ENCODE peak calls at places on chromosomes 7 and 10, in five cellular contexts. One of them, this sample, is unnamed.

GRCh38 chr10:117373848-117374505 is 1.3 kb downstream of the PDZD8 start:
- DNase-seq in CD8-positive, alpha-beta T cell: no peak
- DNase-seq in effector memory CD4-positive, alpha-beta T cell: peak; percentile 26
- DNase-seq in lung: peak; percentile 49
- DNase-seq in naive thymus-derived CD4-positive, alpha-beta T cell: peak; percentile 36
- DNase-seq in this sample: peak; percentile 68

GRCh38 chr7:151043959-151044358 is 4.4 kb upstream of the ASIC3 start:
- DNase-seq in CD8-positive, alpha-beta T cell: no peak
- DNase-seq in effector memory CD4-positive, alpha-beta T cell: no peak
- DNase-seq in lung: no peak
- DNase-seq in naive thymus-derived CD4-positive, alpha-beta T cell: no peak
- DNase-seq in this sample: no peak

GRCh38 chr10:14698487-14699170 is 76.1 kb downstream of the FAM107B start:
- DNase-seq in CD8-positive, alpha-beta T cell: no peak
- DNase-seq in effector memory CD4-positive, alpha-beta T cell: no peak
- DNase-seq in lung: no peak
- DNase-seq in naive thymus-derived CD4-positive, alpha-beta T cell: no peak
- DNase-seq in this sample: no peak

GRCh38 chr10:93138113-93138870 is 64.6 kb downstream of the CYP26A1 start:
- DNase-seq in CD8-positive, alpha-beta T cell: no peak
- DNase-seq in effector memory CD4-positive, alpha-beta T cell: no peak
- DNase-seq in lung: no peak
- DNase-seq in naive thymus-derived CD4-positive, alpha-beta T cell: no peak
- DNase-seq in this sample: no peak

GRCh38 chr10:124005991-124006392 is 87.4 kb downstream of the CHST15 start:
- DNase-seq in CD8-positive, alpha-beta T cell: no peak
- DNase-seq in effector memory CD4-positive, alpha-beta T cell: no peak
- DNase-seq in lung: no peak
- DNase-seq in naive thymus-derived CD4-positive, alpha-beta T cell: no peak
- DNase-seq in this sample: no peak

GRCh38 chr7:141045126-141045841 is 28.6 kb upstream of the TMEM178B start:
- DNase-seq in CD8-positive, alpha-beta T cell: no peak
- DNase-seq in effector memory CD4-positive, alpha-beta T cell: no peak
- DNase-seq in lung: no peak
- DNase-seq in naive thymus-derived CD4-positive, alpha-beta T cell: no peak
- DNase-seq in this sample: no peak

GRCh38 chr7:128867842-128868623 is 5.4 kb downstream of the ATP6V1F start:
- DNase-seq in CD8-positive, alpha-beta T cell: no peak
- DNase-seq in effector memory CD4-positive, alpha-beta T cell: no peak
- DNase-seq in lung: no peak
- DNase-seq in naive thymus-derived CD4-positive, alpha-beta T cell: no peak
- DNase-seq in this sample: no peak

GRCh38 chr7:84701524-84702306 is 485.1 kb downstream of the SEMA3D start:
- DNase-seq in CD8-positive, alpha-beta T cell: no peak
- DNase-seq in effector memory CD4-positive, alpha-beta T cell: no peak
- DNase-seq in lung: no peak
- DNase-seq in naive thymus-derived CD4-positive, alpha-beta T cell: no peak
- DNase-seq in this sample: no peak

GRCh38 chr7:158863611-158864506 is 7.5 kb downstream of the DYNC2I1 start:
- DNase-seq in CD8-positive, alpha-beta T cell: peak; percentile 3
- DNase-seq in effector memory CD4-positive, alpha-beta T cell: no peak
- DNase-seq in lung: peak; percentile 76
- DNase-seq in naive thymus-derived CD4-positive, alpha-beta T cell: peak; percentile 32
- DNase-seq in this sample: peak; percentile 49

GRCh38 chr10:99551158-99551557 is 18.4 kb downstream of the NKX2-3 start:
- DNase-seq in CD8-positive, alpha-beta T cell: no peak
- DNase-seq in effector memory CD4-positive, alpha-beta T cell: no peak
- DNase-seq in lung: no peak
- DNase-seq in naive thymus-derived CD4-positive, alpha-beta T cell: no peak
- DNase-seq in this sample: no peak

GRCh38 chr7:105650382-105650729 is 69.1 kb upstream of the EFCAB10 start:
- DNase-seq in CD8-positive, alpha-beta T cell: no peak
- DNase-seq in effector memory CD4-positive, alpha-beta T cell: no peak
- DNase-seq in lung: no peak
- DNase-seq in naive thymus-derived CD4-positive, alpha-beta T cell: no peak
- DNase-seq in this sample: no peak
- H3K4me1 ChIP-seq in CD8-positive, alpha-beta T cell: no peaks in the 10 kb centered on the region
- H3K4me1 ChIP-seq in effector memory CD4-positive, alpha-beta T cell: no peaks in the 10 kb centered on the region
- H3K4me1 ChIP-seq in lung: no peaks in the 10 kb centered on the region
- H3K4me1 ChIP-seq in naive thymus-derived CD4-positive, alpha-beta T cell: no peaks in the 10 kb centered on the region
- H3K4me1 ChIP-seq in this sample: no peaks in the 10 kb centered on the region

GRCh38 chr7:99897688-99898357 is 21.0 kb upstream of the OR2AE1 start:
- DNase-seq in CD8-positive, alpha-beta T cell: no peak
- DNase-seq in effector memory CD4-positive, alpha-beta T cell: no peak
- DNase-seq in lung: no peak
- DNase-seq in naive thymus-derived CD4-positive, alpha-beta T cell: no peak
- DNase-seq in this sample: no peak

GRCh38 chr7:99894738-99895137 is 17.9 kb upstream of the OR2AE1 start:
- DNase-seq in CD8-positive, alpha-beta T cell: no peak
- DNase-seq in effector memory CD4-positive, alpha-beta T cell: no peak
- DNase-seq in lung: no peak
- DNase-seq in naive thymus-derived CD4-positive, alpha-beta T cell: no peak
- DNase-seq in this sample: no peak

GRCh38 chr7:99901581-99901980 is 17.7 kb downstream of the TRIM4 start:
- DNase-seq in CD8-positive, alpha-beta T cell: no peak
- DNase-seq in effector memory CD4-positive, alpha-beta T cell: no peak
- DNase-seq in lung: no peak
- DNase-seq in naive thymus-derived CD4-positive, alpha-beta T cell: no peak
- DNase-seq in this sample: no peak

GRCh38 chr7:99898836-99899235 is 20.5 kb downstream of the TRIM4 start:
- DNase-seq in CD8-positive, alpha-beta T cell: no peak
- DNase-seq in effector memory CD4-positive, alpha-beta T cell: no peak
- DNase-seq in lung: no peak
- DNase-seq in naive thymus-derived CD4-positive, alpha-beta T cell: no peak
- DNase-seq in this sample: no peak

GRCh38 chr7:99899830-99900519 is 19.4 kb downstream of the TRIM4 start:
- DNase-seq in CD8-positive, alpha-beta T cell: no peak
- DNase-seq in effector memory CD4-positive, alpha-beta T cell: no peak
- DNase-seq in lung: no peak
- DNase-seq in naive thymus-derived CD4-positive, alpha-beta T cell: no peak
- DNase-seq in this sample: no peak
- H3K36me3 ChIP-seq in CD8-positive, alpha-beta T cell: peaks cover 30% of the 10 kb centered on the region
- H3K36me3 ChIP-seq in effector memory CD4-positive, alpha-beta T cell: peaks cover 50% of the 10 kb centered on the region
- H3K36me3 ChIP-seq in lung: peaks cover 36% of the 10 kb centered on the region
- H3K36me3 ChIP-seq in naive thymus-derived CD4-positive, alpha-beta T cell: peaks cover 59% of the 10 kb centered on the region
- H3K36me3 ChIP-seq in this sample: peaks cover 42% of the 10 kb centered on the region

GRCh38 chr7:107934991-107935770 is 44.2 kb downstream of the DLD start:
- DNase-seq in CD8-positive, alpha-beta T cell: no peak
- DNase-seq in effector memory CD4-positive, alpha-beta T cell: no peak
- DNase-seq in lung: no peak
- DNase-seq in naive thymus-derived CD4-positive, alpha-beta T cell: no peak
- DNase-seq in this sample: no peak
- H3K4me1 ChIP-seq in CD8-positive, alpha-beta T cell: no peaks in the 10 kb centered on the region
- H3K4me1 ChIP-seq in effector memory CD4-positive, alpha-beta T cell: no peaks in the 10 kb centered on the region
- H3K4me1 ChIP-seq in lung: peaks cover 22% of the 10 kb centered on the region
- H3K4me1 ChIP-seq in naive thymus-derived CD4-positive, alpha-beta T cell: no peaks in the 10 kb centered on the region
- H3K4me1 ChIP-seq in this sample: no peaks in the 10 kb centered on the region

GRCh38 chr10:69374242-69374641 is 42.5 kb downstream of the TACR2 start:
- DNase-seq in CD8-positive, alpha-beta T cell: no peak
- DNase-seq in effector memory CD4-positive, alpha-beta T cell: no peak
- DNase-seq in lung: no peak
- DNase-seq in naive thymus-derived CD4-positive, alpha-beta T cell: no peak
- DNase-seq in this sample: no peak
- H3K36me3 ChIP-seq in CD8-positive, alpha-beta T cell: peaks cover 33% of the 10 kb centered on the region
- H3K36me3 ChIP-seq in effector memory CD4-positive, alpha-beta T cell: peaks cover 79% of the 10 kb centered on the region
- H3K36me3 ChIP-seq in lung: peaks cover 42% of the 10 kb centered on the region
- H3K36me3 ChIP-seq in naive thymus-derived CD4-positive, alpha-beta T cell: peaks cover 79% of the 10 kb centered on the region
- H3K36me3 ChIP-seq in this sample: peaks cover 61% of the 10 kb centered on the region

GRCh38 chr7:116736927-116737715 is 65.1 kb downstream of the MET start:
- DNase-seq in CD8-positive, alpha-beta T cell: no peak
- DNase-seq in effector memory CD4-positive, alpha-beta T cell: no peak
- DNase-seq in lung: peak; percentile 42
- DNase-seq in naive thymus-derived CD4-positive, alpha-beta T cell: no peak
- DNase-seq in this sample: no peak

GRCh38 chr7:116731737-116732335 is 59.8 kb downstream of the MET start:
- DNase-seq in CD8-positive, alpha-beta T cell: no peak
- DNase-seq in effector memory CD4-positive, alpha-beta T cell: no peak
- DNase-seq in lung: no peak
- DNase-seq in naive thymus-derived CD4-positive, alpha-beta T cell: no peak
- DNase-seq in this sample: no peak

GRCh38 chr7:116732788-116733709 is 61.1 kb downstream of the MET start:
- DNase-seq in CD8-positive, alpha-beta T cell: no peak
- DNase-seq in effector memory CD4-positive, alpha-beta T cell: no peak
- DNase-seq in lung: no peak
- DNase-seq in naive thymus-derived CD4-positive, alpha-beta T cell: no peak
- DNase-seq in this sample: no peak

GRCh38 chr7:116733924-116734591 is 62.1 kb downstream of the MET start:
- DNase-seq in CD8-positive, alpha-beta T cell: no peak
- DNase-seq in effector memory CD4-positive, alpha-beta T cell: no peak
- DNase-seq in lung: no peak
- DNase-seq in naive thymus-derived CD4-positive, alpha-beta T cell: no peak
- DNase-seq in this sample: no peak

DNA sequence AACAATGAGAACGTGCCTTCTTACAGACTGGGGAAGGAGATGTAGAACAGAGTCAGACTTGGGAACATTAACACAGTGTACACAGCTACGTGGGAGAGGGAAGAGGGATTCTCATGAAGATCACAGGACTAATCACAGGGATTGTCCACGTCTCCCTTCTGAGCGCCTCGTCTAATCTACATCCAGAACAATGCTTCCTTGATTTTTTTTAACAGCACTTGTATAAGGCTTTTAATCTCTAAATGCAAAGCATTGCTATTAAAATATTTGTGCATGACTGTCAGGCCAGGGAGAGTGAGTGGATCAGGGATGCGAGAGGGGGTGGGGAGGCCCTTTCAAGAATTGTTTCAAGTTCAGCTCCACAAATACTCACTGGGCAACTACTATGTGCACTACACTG is 62.7 kb downstream of the MET start:
- DNase-seq in CD8-positive, alpha-beta T cell: no peak
- DNase-seq in effector memory CD4-positive, alpha-beta T cell: no peak
- DNase-seq in lung: no peak
- DNase-seq in naive thymus-derived CD4-positive, alpha-beta T cell: no peak
- DNase-seq in this sample: no peak
- H3K4me1 ChIP-seq in CD8-positive, alpha-beta T cell: no peaks in the 10 kb centered on the region
- H3K4me1 ChIP-seq in effector memory CD4-positive, alpha-beta T cell: no peaks in the 10 kb centered on the region
- H3K4me1 ChIP-seq in lung: no peaks in the 10 kb centered on the region
- H3K4me1 ChIP-seq in naive thymus-derived CD4-positive, alpha-beta T cell: no peaks in the 10 kb centered on the region
- H3K4me1 ChIP-seq in this sample: no peaks in the 10 kb centered on the region